ENCODE peak calls at places on chromosomes 12 and 14, in nine cellular contexts. K is MV-4-11; G is OCI-M1; U is activated CD8-positive, alpha-beta memory T cell treated with anti-CD3 and anti-CD28 coated beads, Interleukin-2, amount 50 U/mL, for 4 hours; W is choroid plexus epithelial cell; Z is stimulated activated naive CD8-positive, alpha-beta T cell treated with anti-CD3 and anti-CD28 coated beads, Interleukin-15, Interleukin-2, amounts not matched to agents 100 U/mL and 50 U/mL, for 24 hours; X is fibroblast of pulmonary artery; D is IMR-90; R is anterior cingulate cortex. H is an unnamed sample.

GRCh38 chr12:113469224-113469652 is 2.4 kb downstream of the LHX5 start:
- DNase-seq in Z (peak), R (no peak), X (no peak), W (no peak), D (no peak), U (no peak), K (no peak), G (no peak), H (no peak)

GRCh38 chr12:20361416-20361815 is 6.9 kb upstream of the PDE3A start:
- DNase-seq in D (no peak), W (no peak), R (no peak), K (no peak), U (no peak), G (no peak), X (no peak), Z (no peak), H (no peak)

GRCh38 chr14:70282666-70283065 is 76.8 kb downstream of the COX16 start:
- DNase-seq in R (no peak), W (no peak), K (no peak), G (no peak), U (no peak), D (no peak), Z (no peak), X (no peak), H (no peak)

GRCh38 chr12:119683816-119684215 is 15.9 kb downstream of the PRKAB1 start:
- DNase-seq in W (no peak), R (no peak), Z (no peak), K (no peak), X (no peak), U (no peak), G (no peak), D (no peak), H (no peak)

GRCh38 chr14:73238941-73239340 is 1.6 kb downstream of the PAPLN start:
- DNase-seq in G (no peak), Z (no peak), R (no peak), K (no peak), D (no peak), U (no peak), X (no peak), W (no peak), H (no peak)

GRCh38 chr14:73680821-73681220 is 33.4 kb downstream of the PNMA1 start:
- DNase-seq in D (no peak), U (no peak), K (no peak), G (no peak), R (no peak), Z (no peak), W (no peak), X (no peak), H (no peak)

GRCh38 chr12:65962921-65963883 is 138.9 kb downstream of the HMGA2 start:
- DNase-seq in X (no peak), R (no peak), W (no peak), Z (peak), G (peak), D (no peak), K (no peak), U (no peak), H (no peak)

GRCh38 chr12:26434299-26434915 is 239.0 kb downstream of the SSPN start:
- DNase-seq in K (peak), G (peak), X (peak), W (peak), U (no peak), R (no peak), D (peak), Z (no peak), H (no peak)

GRCh38 chr12:58804749-58805148 is 115.6 kb downstream of the LRIG3 start:
- DNase-seq in Z (no peak), W (no peak), U (no peak), X (no peak), D (no peak), K (no peak), R (no peak), G (peak), H (no peak)

GRCh38 chr14:96256420-96256819 is 410 bp downstream of the BDKRB1 start:
- DNase-seq in K (no peak), R (no peak), U (no peak), W (no peak), D (peak), G (no peak), Z (no peak), X (no peak), H (no peak)

GRCh38 chr12:57483466-57483865 is 3.8 kb upstream of the ARHGAP9 start:
- DNase-seq in K (no peak), R (no peak), D (peak), Z (no peak), W (peak), U (no peak), G (no peak), X (peak), H (no peak)

GRCh38 chr12:108577458-108577857 is 15.1 kb downstream of the ISCU start:
- DNase-seq in U (no peak), G (no peak), W (no peak), D (no peak), R (no peak), X (no peak), K (no peak), Z (no peak), H (no peak)

GRCh38 chr14:68966872-68967301 is 12.2 kb downstream of the ACTN1 start:
- DNase-seq in X (no peak), G (no peak), K (no peak), R (no peak), D (no peak), W (no peak), U (no peak), Z (no peak), H (no peak)

GRCh38 chr12:6966351-6966750 is 4.1 kb downstream of the PHB2 start:
- DNase-seq in G (no peak), D (no peak), X (no peak), Z (no peak), K (no peak), U (no peak), R (no peak), W (peak), H (no peak)

GRCh38 chr12:15732341-15733061 is 56.7 kb downstream of the EPS8 start:
- DNase-seq in R (no peak), D (no peak), K (no peak), U (no peak), X (peak), W (peak), Z (no peak), G (no peak), H (no peak)

GRCh38 chr12:1917172-1918070 is 1.0 kb downstream of the CACNA2D4 start:
- DNase-seq in X (no peak), W (no peak), R (no peak), G (peak), Z (no peak), K (peak), U (no peak), D (no peak), H (no peak)

GRCh38 chr12:66552753-66553152 is 126.1 kb downstream of the GRIP1 start:
- DNase-seq in U (no peak), K (no peak), G (no peak), D (no peak), R (no peak), X (no peak), W (peak), Z (no peak), H (no peak)

GRCh38 chr14:103374121-103374520 is 11.1 kb upstream of the MARK3 start:
- DNase-seq in D (no peak), G (no peak), Z (no peak), R (no peak), W (no peak), K (no peak), U (no peak), X (no peak), H (no peak)

GRCh38 chr12:104805186-104805585 is 152.9 kb downstream of the SLC41A2 start:
- DNase-seq in R (no peak), U (no peak), G (no peak), W (peak), Z (no peak), X (peak), K (no peak), D (peak), H (no peak)

GRCh38 chr14:32998433-32998832 is 59.8 kb downstream of the NPAS3 start:
- DNase-seq in K (no peak), Z (no peak), W (peak), D (peak), G (peak), R (no peak), X (peak), U (no peak), H (no peak)

GRCh38 chr12:56116267-56117081 is at the start of gene RPL41:
- DNase-seq in U (peak), K (peak), D (peak), G (peak), R (peak), W (peak), X (peak), Z (peak), H (peak)

GRCh38 chr14:58501214-58501816 is 73.8 kb downstream of the KIAA0586 start:
- DNase-seq in W (peak), G (peak), K (peak), D (peak), X (peak), U (no peak), Z (no peak), R (peak), H (peak)

GRCh38 chr14:90760591-90761316 is 55.5 kb downstream of the TTC7B start:
- DNase-seq in K (peak), W (peak), R (no peak), Z (no peak), U (no peak), G (peak), D (peak), X (peak), H (no peak)

GRCh38 chr12:54304187-54304810 is 3.5 kb upstream of the NFE2 start:
- DNase-seq in D (no peak), R (no peak), Z (peak), G (peak), K (peak), X (peak), U (peak), W (peak), H (no peak)

GRCh38 chr14:101201535-101202125 is 298.1 kb upstream of the RTL1 start:
- DNase-seq in G (no peak), R (no peak), W (no peak), K (no peak), X (no peak), Z (no peak), U (no peak), D (no peak), H (no peak)

GRCh38 chr12:13373803-13374202 is 177.3 kb downstream of the EMP1 start:
- DNase-seq in U (no peak), G (no peak), W (no peak), R (no peak), Z (no peak), X (no peak), D (no peak), K (no peak), H (no peak)

GRCh38 chr14:59190372-59190771 is 1.9 kb downstream of the DAAM1 start:
- DNase-seq in G (peak), D (no peak), R (no peak), U (no peak), X (peak), Z (peak), K (peak), W (no peak), H (no peak)

GRCh38 chr12:130161261-130162231 is 718 bp upstream of the FZD10 start:
- DNase-seq in U (no peak), X (no peak), K (no peak), W (peak), Z (no peak), R (no peak), G (no peak), D (no peak), H (no peak)

GRCh38 chr12:127773520-127773919 is 493.4 kb upstream of the TMEM132C start:
- DNase-seq in U (no peak), Z (no peak), W (no peak), R (no peak), G (peak), D (no peak), K (peak), X (no peak), H (no peak)

GRCh38 chr12:1474059-1474537 is 120.3 kb downstream of the FBXL14 start:
- DNase-seq in X (peak), R (no peak), G (no peak), D (peak), Z (peak), K (peak), W (peak), U (no peak), H (no peak)

GRCh38 chr14:31487891-31488290 is at the start of gene GPR33:
- DNase-seq in X (no peak), D (no peak), U (no peak), G (no peak), K (peak), W (no peak), R (no peak), Z (no peak), H (no peak)

GRCh38 chr12:19431407-19432308 is 7.6 kb upstream of the AEBP2 start:
- DNase-seq in G (no peak), R (no peak), Z (peak), W (peak), D (peak), K (peak), U (no peak), X (peak), H (no peak)

GRCh38 chr14:98945611-98946570 is 326.1 kb downstream of the BCL11B start:
- DNase-seq in R (no peak), K (no peak), U (no peak), X (no peak), Z (no peak), G (no peak), W (no peak), D (no peak), H (no peak)

GRCh38 chr12:104177663-104178501 is 37.7 kb upstream of the TXNRD1 start:
- DNase-seq in X (peak), K (peak), D (peak), Z (peak), G (peak), R (no peak), U (no peak), W (peak), H (no peak)